ENCODE peak calls at places on chromosomes 2 and 18, in eight cellular contexts. W is T-helper 9 cell; B is stimulated activated CD8-positive, alpha-beta memory T cell treated with anti-CD3 and anti-CD28 coated beads, Interleukin-15, amount 100 ng/mL, for 24 hours; T is CD8-positive, alpha-beta memory T cell; F is A549; Q is activated naive CD8-positive, alpha-beta T cell treated with anti-CD3 and anti-CD28 coated beads for 36 hours; U is cardiac fibroblast; H is NCI-H187. X is an unnamed sample.

GRCh38 chr2:148459300-148459891 is 185.2 kb upstream of the EPC2 start:
- DNase-seq in Q (no peak), B (no peak), T (no peak), F (no peak), U (no peak), H (no peak), W (no peak), X (peak)

GRCh38 chr2:240557808-240558207 is at the start of gene ANKMY1:
- DNase-seq in T (peak), H (no peak), F (no peak), B (no peak), U (peak), W (peak), Q (peak), X (peak)

GRCh38 chr2:222025891-222026271 is 272.9 kb downstream of the PAX3 start:
- DNase-seq in T (no peak), W (no peak), U (no peak), H (no peak), B (no peak), F (no peak), Q (no peak), X (no peak)

GRCh38 chr2:112582314-112582746 is 2.1 kb upstream of the CHCHD5 start:
- DNase-seq in W (no peak), U (peak), F (no peak), H (no peak), B (no peak), Q (peak), T (peak), X (peak)

GRCh38 chr2:113157108-113157896 is 16.5 kb upstream of the PSD4 start:
- DNase-seq in B (no peak), Q (peak), H (no peak), T (peak), U (no peak), F (no peak), W (no peak), X (peak)

GRCh38 chr2:127045792-127046501 is 61.0 kb downstream of the BIN1 start:
- DNase-seq in F (no peak), U (no peak), B (no peak), Q (no peak), W (no peak), H (no peak), T (no peak), X (no peak)

GRCh38 chr2:106552966-106553365 is 65.8 kb downstream of the CD8B2 start:
- DNase-seq in U (no peak), Q (no peak), H (no peak), T (no peak), W (no peak), B (no peak), F (no peak), X (no peak)

GRCh38 chr2:19543271-19544019 is 185.0 kb upstream of the OSR1 start:
- DNase-seq in H (no peak), W (no peak), Q (no peak), U (peak), F (no peak), T (no peak), B (no peak), X (no peak)

GRCh38 chr18:46199515-46200147 is 95.4 kb downstream of the HAUS1 start:
- DNase-seq in T (no peak), U (peak), Q (no peak), H (no peak), F (peak), B (no peak), W (no peak), X (peak)

GRCh38 chr2:28445448-28446258 is 50.2 kb upstream of the PLB1 start:
- DNase-seq in F (peak), H (no peak), B (no peak), Q (peak), W (no peak), U (peak), T (no peak), X (peak)

GRCh38 chr2:40138327-40138726 is 313.6 kb downstream of the SLC8A1 start:
- DNase-seq in T (no peak), H (no peak), F (no peak), U (no peak), W (no peak), B (no peak), Q (no peak), X (no peak)

GRCh38 chr2:204846471-204846870 is 301.2 kb downstream of the PARD3B start:
- DNase-seq in U (no peak), F (no peak), Q (no peak), W (no peak), T (no peak), B (no peak), H (no peak), X (no peak)

X was measured in astrocyte.